ENCODE peak calls at places on chromosome 11, in five cellular contexts. Z is globus pallidus, N is prostate gland, X is hippocampal formation, U is ACHN. S is an unnamed sample.

GRCh38 chr11:27228232-27228631 is 134.8 kb downstream of the CCDC34 start:
- DNase-seq in Z (no peak), N (peak), X (no peak), U (no peak), S (no peak)

GRCh38 chr11:118623291-118623655 is 15.9 kb downstream of the PHLDB1 start:
- DNase-seq in Z (no peak), N (peak), X (no peak), U (peak), S (no peak)

GRCh38 chr11:11988862-11989261 is 19.6 kb downstream of the DKK3 start:
- DNase-seq in Z (no peak), N (no peak), X (no peak), U (peak), S (no peak)

GRCh38 chr11:64247729-64248531 is 1.2 kb upstream of the PPP1R14B start:
- DNase-seq in Z (no peak), N (no peak), X (no peak), U (no peak), S (no peak)

GRCh38 chr11:57512646-57513445 is 2.7 kb downstream of the SLC43A1 start:
- DNase-seq in Z (no peak), N (no peak), X (no peak), U (no peak), S (peak)

GRCh38 chr11:44842219-44842618 is 108.5 kb downstream of the TP53I11 start:
- DNase-seq in Z (no peak), N (no peak), X (no peak), U (peak), S (no peak)

GRCh38 chr11:93020248-93021088 is 51.0 kb downstream of the MTNR1B start:
- DNase-seq in Z (no peak), N (no peak), X (no peak), U (peak), S (no peak)

GRCh38 chr11:125448136-125448535 is 47.9 kb downstream of the FEZ1 start:
- DNase-seq in Z (peak), N (no peak), X (no peak), U (no peak), S (no peak)

GRCh38 chr11:114134870-114135269 is 75.4 kb downstream of the ZBTB16 start:
- DNase-seq in Z (no peak), N (no peak), X (no peak), U (no peak), S (no peak)

GRCh38 chr11:1531418-1531817 is 40.7 kb downstream of the DUSP8 start:
- DNase-seq in Z (no peak), N (no peak), X (no peak), U (no peak), S (no peak)

GRCh38 chr11:116890193-116890592 is 52.8 kb upstream of the APOA1 start:
- DNase-seq in Z (no peak), N (no peak), X (no peak), U (no peak), S (no peak)